ENCODE peak calls at places on chromosomes 13 and 19, in six cellular contexts. One of them, this sample, is unnamed.

GRCh38 chr13:31908696-31909386 is 122.7 kb upstream of the FRY start:
- DNase-seq in omental fat pad: no peak
- DNase-seq in Calu3: no peak
- DNase-seq in gastrocnemius medialis: no peak
- DNase-seq in tibial artery: no peak
- DNase-seq in adrenal gland: no peak
- DNase-seq in this sample: no peak

GRCh38 chr13:95607363-95607762 is 37.1 kb downstream of the DZIP1 start:
- DNase-seq in adrenal gland: no peak
- DNase-seq in gastrocnemius medialis: no peak
- DNase-seq in omental fat pad: no peak
- DNase-seq in Calu3: no peak
- DNase-seq in tibial artery: no peak
- DNase-seq in this sample: no peak

GRCh38 chr13:94480672-94481145 is 1.2 kb upstream of the DCT start:
- DNase-seq in tibial artery: no peak
- DNase-seq in gastrocnemius medialis: peak
- DNase-seq in Calu3: no peak
- DNase-seq in omental fat pad: no peak
- DNase-seq in adrenal gland: no peak
- DNase-seq in this sample: no peak

GRCh38 chr13:87821512-87821911 is 150.3 kb downstream of the SLITRK5 start:
- DNase-seq in tibial artery: no peak
- DNase-seq in adrenal gland: no peak
- DNase-seq in gastrocnemius medialis: no peak
- DNase-seq in omental fat pad: no peak
- DNase-seq in Calu3: no peak
- DNase-seq in this sample: no peak

GRCh38 chr19:4976412-4977298 is 7.7 kb downstream of the KDM4B start:
- DNase-seq in Calu3: no peak
- DNase-seq in omental fat pad: peak
- DNase-seq in gastrocnemius medialis: peak
- DNase-seq in adrenal gland: peak
- DNase-seq in tibial artery: peak
- DNase-seq in this sample: peak

GRCh38 chr19:16619456-16619855 is 8.5 kb downstream of the MED26 start:
- DNase-seq in tibial artery: no peak
- DNase-seq in omental fat pad: no peak
- DNase-seq in adrenal gland: peak
- DNase-seq in Calu3: no peak
- DNase-seq in gastrocnemius medialis: peak
- DNase-seq in this sample: no peak

GRCh38 chr13:110443633-110444225 is 117.8 kb downstream of the RAB20 start:
- DNase-seq in gastrocnemius medialis: no peak
- DNase-seq in Calu3: no peak
- DNase-seq in omental fat pad: no peak
- DNase-seq in adrenal gland: no peak
- DNase-seq in tibial artery: no peak
- DNase-seq in this sample: no peak

GRCh38 chr19:41866284-41866683 is 6.2 kb downstream of the RPS19 start:
- DNase-seq in gastrocnemius medialis: no peak
- DNase-seq in Calu3: no peak
- DNase-seq in tibial artery: no peak
- DNase-seq in omental fat pad: no peak
- DNase-seq in adrenal gland: no peak
- DNase-seq in this sample: no peak

GRCh38 chr13:42396501-42396900 is 124.5 kb downstream of the AKAP11 start:
- DNase-seq in gastrocnemius medialis: no peak
- DNase-seq in tibial artery: no peak
- DNase-seq in Calu3: no peak
- DNase-seq in omental fat pad: no peak
- DNase-seq in adrenal gland: no peak
- DNase-seq in this sample: no peak

GRCh38 chr13:44004881-44005280 is 125.2 kb downstream of the LACC1 start:
- DNase-seq in tibial artery: no peak
- DNase-seq in omental fat pad: no peak
- DNase-seq in adrenal gland: no peak
- DNase-seq in Calu3: no peak
- DNase-seq in gastrocnemius medialis: no peak
- DNase-seq in this sample: no peak

DNA sequence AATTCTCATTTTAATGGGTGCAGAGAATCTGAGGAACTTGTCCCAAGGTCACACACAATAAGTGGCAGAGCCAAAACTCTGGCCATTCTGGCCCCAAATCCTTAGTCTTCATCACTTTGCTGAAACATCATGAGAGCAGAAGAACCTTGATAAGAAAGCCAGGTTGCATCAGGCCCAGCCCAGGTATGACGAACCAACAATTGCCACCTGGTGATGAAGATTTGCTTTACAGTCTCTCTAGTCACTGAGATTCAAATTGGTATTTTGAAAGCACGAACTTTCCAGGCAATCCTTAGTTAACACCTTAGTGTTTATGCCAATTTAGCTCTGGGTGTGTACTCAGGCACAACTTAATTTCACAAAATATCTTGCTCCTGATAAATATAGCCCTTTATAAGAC is 502.7 kb upstream of the HTR2A start:
- DNase-seq in adrenal gland: no peak
- DNase-seq in Calu3: no peak
- DNase-seq in tibial artery: no peak
- DNase-seq in omental fat pad: no peak
- DNase-seq in gastrocnemius medialis: no peak
- DNase-seq in this sample: no peak
- TF ChIP-seq CTCF in adrenal gland: no peak
- TF ChIP-seq CTCF in Calu3: no peak
- TF ChIP-seq CTCF in tibial artery: no peak
- TF ChIP-seq CTCF in omental fat pad: no peak
- TF ChIP-seq CTCF in gastrocnemius medialis: no peak
- TF ChIP-seq CTCF in this sample: no peak

DNA sequence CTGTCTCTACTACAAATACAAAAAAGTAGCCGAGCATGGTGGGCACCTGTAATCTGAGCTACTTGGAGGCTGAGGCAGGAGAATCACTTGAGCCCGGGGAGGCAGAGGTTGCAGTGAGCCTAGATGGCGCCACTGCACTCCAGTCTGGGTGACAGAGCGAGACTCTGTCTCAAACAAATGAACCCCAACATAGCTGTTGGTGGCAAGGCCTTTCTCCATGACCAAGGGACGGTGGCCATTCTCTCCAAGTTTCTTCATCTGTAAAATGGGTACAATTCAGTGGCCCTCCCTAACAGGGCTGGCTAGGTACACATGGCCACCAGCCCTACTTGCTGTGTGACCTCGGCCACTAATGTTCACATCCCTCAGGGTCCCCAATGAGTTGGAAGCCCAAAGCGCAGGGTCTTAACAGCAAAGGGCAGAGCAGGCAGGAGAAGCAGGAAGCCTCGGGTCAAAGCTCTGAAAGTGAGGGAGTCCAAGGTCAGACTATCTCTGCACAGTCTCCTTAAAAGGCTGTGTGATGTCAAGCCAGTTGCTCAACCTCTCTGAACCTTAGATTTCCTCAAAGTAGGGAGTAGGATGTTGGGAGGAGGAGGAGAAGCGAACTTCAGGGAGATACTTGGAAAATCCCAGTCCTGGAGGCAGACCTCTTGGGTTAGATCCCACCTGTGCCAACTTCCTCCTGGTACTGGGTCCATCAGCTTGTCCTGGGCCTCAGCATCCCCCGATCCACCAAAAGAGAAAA is 2.7 kb downstream of the JUND start:
- DNase-seq in tibial artery: no peak
- DNase-seq in gastrocnemius medialis: no peak
- DNase-seq in Calu3: peak
- DNase-seq in adrenal gland: peak
- DNase-seq in omental fat pad: no peak
- DNase-seq in this sample: no peak
- TF ChIP-seq CTCF in tibial artery: no peak
- TF ChIP-seq CTCF in gastrocnemius medialis: no peak
- TF ChIP-seq CTCF in Calu3: no peak
- TF ChIP-seq CTCF in adrenal gland: no peak
- TF ChIP-seq CTCF in omental fat pad: no peak
- TF ChIP-seq CTCF in this sample: no peak

GRCh38 chr19:1472227-1473055 is 6.6 kb downstream of the C19orf25 start:
- DNase-seq in adrenal gland: no peak
- DNase-seq in tibial artery: no peak
- DNase-seq in gastrocnemius medialis: no peak
- DNase-seq in Calu3: no peak
- DNase-seq in omental fat pad: no peak
- DNase-seq in this sample: no peak

GRCh38 chr19:1470864-1471513 is 8.0 kb downstream of the C19orf25 start:
- DNase-seq in omental fat pad: no peak
- DNase-seq in Calu3: no peak
- DNase-seq in adrenal gland: no peak
- DNase-seq in tibial artery: no peak
- DNase-seq in gastrocnemius medialis: no peak
- DNase-seq in this sample: no peak

GRCh38 chr19:1469936-1470863 is 8.8 kb downstream of the C19orf25 start:
- DNase-seq in tibial artery: no peak
- DNase-seq in Calu3: peak
- DNase-seq in gastrocnemius medialis: no peak
- DNase-seq in omental fat pad: no peak
- DNase-seq in adrenal gland: no peak
- DNase-seq in this sample: no peak

GRCh38 chr19:1473056-1473400 is 6.0 kb downstream of the C19orf25 start:
- DNase-seq in gastrocnemius medialis: no peak
- DNase-seq in Calu3: no peak
- DNase-seq in omental fat pad: no peak
- DNase-seq in tibial artery: no peak
- DNase-seq in adrenal gland: no peak
- DNase-seq in this sample: no peak

DNA sequence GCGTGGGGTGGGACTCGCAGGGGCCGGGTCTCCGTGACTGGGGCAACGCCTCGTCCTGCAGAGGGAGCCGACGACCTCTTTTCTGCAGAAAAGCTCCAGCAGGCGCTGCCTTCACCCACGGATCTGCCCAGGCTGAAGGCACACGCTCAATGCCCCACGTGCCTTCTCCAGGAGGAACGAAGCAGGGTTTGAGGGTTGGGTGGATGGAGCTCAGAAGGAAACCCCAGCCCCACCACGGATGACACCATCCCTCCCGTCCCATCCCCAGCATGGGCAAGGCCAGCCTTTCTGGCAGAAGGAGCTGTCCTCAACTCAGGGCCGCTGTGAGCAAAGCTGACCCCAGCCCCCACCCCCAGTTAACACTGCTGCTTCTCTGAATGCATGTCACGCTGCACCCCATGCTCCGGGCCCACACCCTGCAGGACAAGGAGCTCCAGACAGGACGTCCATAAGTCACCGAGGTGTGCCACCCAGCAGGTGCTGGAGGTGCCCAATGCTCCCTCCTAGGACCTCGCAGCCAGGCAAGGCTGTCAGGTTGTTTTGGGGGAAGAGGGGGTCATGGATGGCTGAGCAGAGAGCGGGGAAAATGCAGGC is 7.4 kb downstream of the C19orf25 start:
- DNase-seq in Calu3: no peak
- DNase-seq in tibial artery: no peak
- DNase-seq in gastrocnemius medialis: no peak
- DNase-seq in adrenal gland: no peak
- DNase-seq in omental fat pad: no peak
- DNase-seq in this sample: no peak
- TF ChIP-seq CTCF in Calu3: no peak
- TF ChIP-seq CTCF in tibial artery: no peak
- TF ChIP-seq CTCF in gastrocnemius medialis: no peak
- TF ChIP-seq CTCF in adrenal gland: no peak
- TF ChIP-seq CTCF in omental fat pad: no peak
- TF ChIP-seq CTCF in this sample: no peak

DNA sequence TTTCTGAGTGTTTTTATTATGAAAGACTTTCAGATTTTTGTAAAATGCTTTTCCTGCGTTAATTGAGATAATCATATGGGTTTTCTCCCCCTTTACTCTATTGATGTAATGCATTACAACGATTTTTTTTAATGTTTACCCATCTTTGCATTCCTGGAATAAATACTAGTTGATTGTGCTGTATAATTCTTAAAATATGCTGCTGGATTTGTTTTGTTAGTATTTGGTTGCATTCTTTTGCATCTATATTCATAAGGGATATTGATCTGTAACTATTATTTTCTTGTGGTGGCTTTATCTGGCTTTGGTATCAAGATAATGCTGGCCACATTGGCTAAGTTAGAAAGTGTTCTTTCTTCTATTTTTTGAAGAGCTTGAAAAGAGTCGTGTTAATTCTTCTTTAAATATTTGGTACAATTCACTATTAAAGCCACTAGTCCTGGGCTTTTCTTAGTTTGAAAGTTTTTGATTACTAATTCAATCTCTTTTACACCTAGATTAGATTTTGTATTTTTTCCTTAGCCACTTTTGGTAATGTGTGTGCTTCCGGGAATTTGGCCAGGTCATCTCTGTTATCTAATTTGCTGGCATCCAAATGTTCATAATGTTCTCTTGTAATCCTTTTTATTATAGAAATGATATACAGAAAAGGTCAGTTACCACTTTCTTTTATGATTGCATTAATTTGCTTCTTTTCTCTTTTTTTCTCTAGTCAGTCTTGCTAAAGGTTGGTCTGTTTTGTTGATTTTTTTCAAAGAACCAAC is 29.8 kb downstream of the KL start:
- DNase-seq in omental fat pad: no peak
- DNase-seq in gastrocnemius medialis: no peak
- DNase-seq in tibial artery: no peak
- DNase-seq in adrenal gland: no peak
- DNase-seq in Calu3: no peak
- DNase-seq in this sample: no peak
- TF ChIP-seq CTCF in omental fat pad: no peak
- TF ChIP-seq CTCF in gastrocnemius medialis: no peak
- TF ChIP-seq CTCF in tibial artery: no peak
- TF ChIP-seq CTCF in adrenal gland: no peak
- TF ChIP-seq CTCF in Calu3: no peak
- TF ChIP-seq CTCF in this sample: no peak